ENCODE peak calls at places on chromosomes 5 and 9, in four cellular contexts. N, R, M and X are unnamed samples.

GRCh38 chr5:119785057-119785456 is 155.7 kb downstream of the FAM170A start:
- DNase-seq in N (no peak), R (no peak), M (no peak), X (no peak)

GRCh38 chr5:16713386-16713928 is 96.7 kb upstream of the RETREG1 start:
- DNase-seq in N (no peak), R (peak), M (no peak), X (no peak)

GRCh38 chr5:60205071-60205470 is 311.5 kb upstream of the PDE4D start:
- DNase-seq in N (no peak), R (no peak), M (no peak), X (no peak)

GRCh38 chr9:130448035-130448624 is 3.4 kb downstream of the ASS1 start:
- DNase-seq in N (no peak), R (no peak), M (no peak), X (no peak)

GRCh38 chr5:138264183-138264582 is 10.2 kb downstream of the GFRA3 start:
- DNase-seq in N (no peak), R (no peak), M (no peak), X (no peak)

GRCh38 chr5:154197801-154198461 is 7.4 kb downstream of the GALNT10 start:
- DNase-seq in N (no peak), R (no peak), M (no peak), X (no peak)

GRCh38 chr5:151570058-151570457 is 21.1 kb downstream of the FAT2 start:
- DNase-seq in N (no peak), R (no peak), M (no peak), X (no peak)

GRCh38 chr5:143431789-143432188 is 28.3 kb upstream of the NR3C1 start:
- DNase-seq in N (no peak), R (no peak), M (no peak), X (no peak)

GRCh38 chr5:57262533-57262932 is 88.7 kb downstream of the GPBP1 start:
- DNase-seq in N (no peak), R (no peak), M (no peak), X (no peak)

GRCh38 chr9:134024393-134024792 is 888 bp upstream of the BRD3OS start:
- DNase-seq in N (no peak), R (peak), M (no peak), X (no peak)

GRCh38 chr5:72077390-72077789 is 29.9 kb upstream of the MAP1B start:
- DNase-seq in N (no peak), R (no peak), M (no peak), X (no peak)

GRCh38 chr5:79691007-79691406 is 1.4 kb downstream of the CMYA5 start:
- DNase-seq in N (no peak), R (no peak), M (no peak), X (no peak)

GRCh38 chr9:110089681-110090370 is 118.1 kb downstream of the C9orf152 start:
- DNase-seq in N (no peak), R (no peak), M (no peak), X (no peak)

GRCh38 chr5:76016258-76016657 is 66.9 kb upstream of the SV2C start:
- DNase-seq in N (no peak), R (no peak), M (no peak), X (no peak)

GRCh38 chr9:97924386-97924785 is 2.1 kb upstream of the TRMO start:
- DNase-seq in N (no peak), R (no peak), M (no peak), X (no peak)

GRCh38 chr9:108049026-108049591 is 559.5 kb upstream of the KLF4 start:
- DNase-seq in N (peak), R (no peak), M (no peak), X (no peak)

GRCh38 chr5:138024117-138024516 is 8.8 kb downstream of the FAM13B start:
- DNase-seq in N (no peak), R (no peak), M (no peak), X (no peak)

GRCh38 chr5:16550316-16550952 is 66.4 kb downstream of the RETREG1 start:
- DNase-seq in N (peak), R (peak), M (peak), X (peak)

GRCh38 chr9:126781717-126782388 is 23.0 kb upstream of the ZBTB43 start:
- DNase-seq in N (peak), R (peak), M (peak), X (peak)

GRCh38 chr5:41115281-41115680 is 44.1 kb upstream of the MROH2B start:
- DNase-seq in N (no peak), R (no peak), M (no peak), X (no peak)

GRCh38 chr9:113578877-113579269 is 115.3 kb downstream of the RGS3 start:
- DNase-seq in N (peak), R (peak), M (peak), X (peak)

GRCh38 chr9:61671276-61671973 is 481.6 kb downstream of the SPATA31A7 start:
- DNase-seq in N (no peak), R (peak), M (no peak), X (no peak)

GRCh38 chr9:126051446-126052130 is 275.0 kb upstream of the MVB12B start:
- DNase-seq in N (no peak), R (no peak), M (no peak), X (no peak)

GRCh38 chr5:19498852-19499251 is 489.1 kb downstream of the CDH18 start:
- DNase-seq in N (no peak), R (no peak), M (no peak), X (no peak)

DNA sequence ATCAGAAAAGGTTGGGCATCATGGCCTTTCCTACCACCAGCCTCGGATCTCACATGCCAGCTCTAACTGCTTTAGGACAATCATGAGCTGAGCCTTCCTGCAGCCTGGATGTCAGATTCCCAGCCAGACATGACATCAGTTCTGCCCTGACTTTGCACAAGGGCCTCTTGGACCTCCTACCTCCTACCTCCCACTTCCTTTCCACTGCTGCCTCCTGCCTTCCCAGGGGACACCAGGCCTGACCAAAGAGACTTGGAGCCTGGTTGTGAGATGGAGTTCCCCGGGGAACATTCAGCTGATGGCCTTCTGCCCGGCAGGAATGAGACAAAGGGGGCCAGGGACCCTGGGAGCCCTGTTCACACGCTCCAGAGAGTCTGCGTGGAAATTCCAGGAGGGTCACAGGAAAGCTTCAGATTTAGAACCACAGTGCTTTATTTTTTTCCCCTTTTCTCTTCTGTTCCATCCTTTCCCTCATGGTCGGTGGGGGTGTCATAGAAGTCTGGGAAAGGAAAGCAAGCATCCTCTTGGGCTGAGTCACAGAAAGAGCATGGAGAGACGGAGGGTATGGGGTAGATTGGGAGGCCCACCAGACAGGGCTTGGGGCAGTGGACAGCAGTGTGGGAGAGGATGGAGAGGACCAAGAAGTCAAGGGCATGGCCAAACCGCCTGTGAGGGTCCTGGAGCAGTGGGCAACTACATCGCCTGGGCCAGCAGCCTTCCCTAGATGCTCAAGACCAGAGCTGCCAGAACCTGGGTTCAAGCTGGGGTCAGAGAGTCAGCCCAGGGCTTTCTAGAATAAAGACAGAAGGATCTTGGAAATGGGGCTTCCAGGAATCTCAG is 35.5 kb upstream of the IL17B start:
- DNase-seq in N (no peak), R (no peak), M (no peak), X (no peak)
- TF ChIP-seq POLR2AphosphoS5 in N (no peak), R (no peak), M (no peak), X (no peak)

GRCh38 chr9:92657296-92658094 is 12.4 kb downstream of the IPPK start:
- DNase-seq in N (no peak), R (no peak), M (no peak), X (no peak)
- TF ChIP-seq TAF1 in N (no peak), R (no peak), M (no peak), X (no peak)

GRCh38 chr5:32201140-32201539 is 27.0 kb upstream of the GOLPH3 start:
- DNase-seq in N (no peak), R (no peak), M (no peak), X (no peak)

GRCh38 chr5:32206053-32206452 is 31.9 kb upstream of the GOLPH3 start:
- DNase-seq in N (no peak), R (no peak), M (no peak), X (no peak)

GRCh38 chr5:32206799-32207634 is 32.9 kb upstream of the GOLPH3 start:
- DNase-seq in N (no peak), R (no peak), M (no peak), X (no peak)

GRCh38 chr5:32197032-32197431 is 22.9 kb upstream of the GOLPH3 start:
- DNase-seq in N (no peak), R (no peak), M (no peak), X (no peak)

GRCh38 chr5:32202394-32202793 is 28.3 kb upstream of the GOLPH3 start:
- DNase-seq in N (no peak), R (no peak), M (no peak), X (no peak)
- TF ChIP-seq POLR2AphosphoS5 in N (no peak), R (no peak), M (no peak), X (no peak)

DNA sequence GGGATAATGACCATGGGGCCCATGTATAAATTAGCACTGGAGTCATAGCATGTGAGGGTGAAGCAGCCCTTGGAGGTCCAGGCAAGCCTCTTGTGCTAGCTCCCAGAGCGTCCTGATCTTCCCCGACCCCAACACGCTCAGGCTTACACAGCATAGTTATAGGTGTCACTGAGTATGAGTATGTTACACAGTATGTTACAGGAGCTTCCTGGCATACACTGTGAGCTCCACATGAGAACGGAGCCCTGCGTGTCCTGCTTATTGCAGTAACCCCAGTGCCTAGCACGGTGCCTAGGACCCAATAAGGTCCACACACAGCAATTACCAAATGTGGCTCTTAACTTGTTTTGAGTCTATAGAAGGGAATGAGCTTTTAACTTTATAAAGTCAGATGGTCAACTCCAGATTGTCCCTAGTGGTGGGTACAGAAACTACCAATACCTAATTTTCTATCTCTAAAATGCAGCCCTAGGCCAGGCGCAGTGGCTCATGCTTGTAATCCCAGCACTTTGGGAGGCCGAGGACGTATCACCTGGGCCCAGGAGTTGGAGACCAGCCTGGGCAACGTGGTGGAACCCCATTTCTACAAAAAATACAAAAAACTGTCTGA is 64.1 kb downstream of the PLAC8L1 start:
- DNase-seq in N (peak), R (no peak), M (no peak), X (no peak)
- TF ChIP-seq TAF1 in N (no peak), R (no peak), M (no peak), X (no peak)

GRCh38 chr5:3002230-3002629 is 250.8 kb upstream of the IRX2 start:
- DNase-seq in N (no peak), R (no peak), M (no peak), X (no peak)

GRCh38 chr5:3000631-3001030 is 249.2 kb upstream of the IRX2 start:
- DNase-seq in N (no peak), R (no peak), M (no peak), X (no peak)

GRCh38 chr5:2998106-2998505 is 246.6 kb upstream of the IRX2 start:
- DNase-seq in N (no peak), R (no peak), M (no peak), X (no peak)

GRCh38 chr5:2997179-2997578 is 245.7 kb upstream of the IRX2 start:
- DNase-seq in N (no peak), R (no peak), M (no peak), X (no peak)

GRCh38 chr5:2999926-3000325 is 248.4 kb upstream of the IRX2 start:
- DNase-seq in N (no peak), R (no peak), M (no peak), X (no peak)
- TF ChIP-seq POLR2AphosphoS5 in N (no peak), R (no peak), M (no peak), X (no peak)

GRCh38 chr5:155418960-155419579 is 405.5 kb downstream of the KIF4B start:
- DNase-seq in N (no peak), R (no peak), M (no peak), X (no peak)

DNA sequence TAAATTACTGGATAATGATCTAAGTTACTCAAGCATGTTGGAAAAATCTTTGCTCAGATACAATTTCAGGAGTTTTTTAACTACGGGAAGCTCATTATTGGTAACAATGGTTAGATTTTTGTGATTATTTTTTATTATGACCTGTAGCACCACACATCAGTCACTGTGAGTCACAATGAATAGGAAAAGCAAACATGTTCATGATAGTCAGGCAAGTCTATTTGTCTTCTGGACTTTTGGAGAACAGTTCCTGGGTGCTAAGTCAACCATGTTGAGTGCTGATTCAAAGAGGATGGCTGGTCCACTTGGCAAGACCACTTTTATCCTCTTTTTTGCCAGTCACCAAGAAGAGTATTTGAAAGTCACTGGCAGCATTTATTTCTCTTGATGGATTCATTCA is 403.2 kb downstream of the KIF4B start:
- DNase-seq in N (no peak), R (no peak), M (no peak), X (no peak)
- TF ChIP-seq TAF1 in N (no peak), R (no peak), M (no peak), X (no peak)

GRCh38 chr5:179275941-179276837 is 69.1 kb downstream of the ADAMTS2 start:
- DNase-seq in N (peak), R (no peak), M (no peak), X (no peak)
- TF ChIP-seq POLR2AphosphoS5 in N (no peak), R (no peak), M (no peak), X (no peak)